ENCODE peak calls at places on chromosomes 11 and 22, in eight cellular contexts. M is activated gamma-delta T cell; R is NCI-H774; Z is stimulated activated naive CD4-positive, alpha-beta T cell; A is AG09309; S is left ventricle myocardium superior; Y is hypothalamus; D is transverse colon. C is an unnamed sample.

GRCh38 chr22:37244922-37245722 is 1.1 kb upstream of the RAC2 start:
- DNase-seq in M (no peak), R (no peak), Z (no peak), A (no peak), S (no peak), Y (no peak), D (peak), C (no peak)

GRCh38 chr22:39148727-39149535 is 3.5 kb downstream of the CBX7 start:
- DNase-seq in M (peak), R (no peak), Z (peak), A (no peak), S (peak), Y (peak), D (peak), C (peak)

GRCh38 chr11:60887531-60887930 is 18.9 kb downstream of the PRPF19 start:
- DNase-seq in M (no peak), R (peak), Z (no peak), A (no peak), S (no peak), Y (peak), D (peak), C (no peak)

GRCh38 chr22:38239101-38239761 is 33.6 kb downstream of the TMEM184B start:
- DNase-seq in M (no peak), R (no peak), Z (no peak), A (peak), S (no peak), Y (peak), D (no peak), C (peak)

GRCh38 chr11:36899796-36900195 is 301.8 kb upstream of the RAG2 start:
- DNase-seq in M (no peak), R (peak), Z (no peak), A (no peak), S (no peak), Y (no peak), D (no peak), C (no peak)

GRCh38 chr22:23899042-23899745 is 5.0 kb downstream of the MIF start:
- DNase-seq in M (no peak), R (no peak), Z (no peak), A (no peak), S (no peak), Y (no peak), D (no peak), C (no peak)

GRCh38 chr22:36149464-36149863 is 11.1 kb downstream of the APOL3 start:
- DNase-seq in M (no peak), R (no peak), Z (no peak), A (no peak), S (no peak), Y (no peak), D (no peak), C (no peak)

GRCh38 chr11:102260241-102260640 is 57.0 kb upstream of the BIRC3 start:
- DNase-seq in M (no peak), R (no peak), Z (no peak), A (no peak), S (no peak), Y (no peak), D (no peak), C (no peak)

GRCh38 chr11:13278620-13279486 is 1.3 kb downstream of the BMAL1 start:
- DNase-seq in M (no peak), R (no peak), Z (no peak), A (no peak), S (peak), Y (no peak), D (peak), C (no peak)

GRCh38 chr11:115324569-115325432 is 179.4 kb downstream of the CADM1 start:
- DNase-seq in M (no peak), R (peak), Z (no peak), A (peak), S (no peak), Y (peak), D (peak), C (no peak)

GRCh38 chr11:109023029-109023428 is 358.2 kb downstream of the DDX10 start:
- DNase-seq in M (no peak), R (no peak), Z (no peak), A (no peak), S (no peak), Y (no peak), D (no peak), C (no peak)